ENCODE peak calls at places on chromosomes 16 and 17, in nine cellular contexts. X is suprapubic skin, G is uterus, R is body of pancreas, A is IMR-90, E is heart left ventricle, M is stomach, B is A549, Q is HepG2. J is an unnamed sample.

GRCh38 chr17:44385287-44386181 is 3.9 kb downstream of the ITGA2B start:
- DNase-seq in X (peak), G (peak), R (peak), A (peak), E (peak), M (peak), B (peak), Q (peak), J (peak)

GRCh38 chr16:12228607-12229499 is 252.3 kb downstream of the SNX29 start:
- DNase-seq in X (no peak), G (peak), R (peak), A (peak), E (peak), M (no peak), B (peak), Q (peak), J (peak)

GRCh38 chr16:66594739-66595138 is 9.8 kb upstream of the CMTM3 start:
- DNase-seq in X (no peak), G (no peak), R (no peak), A (no peak), E (no peak), M (no peak), B (no peak), Q (no peak), J (no peak)

GRCh38 chr17:46878055-46878454 is 26.7 kb downstream of the WNT9B start:
- DNase-seq in X (no peak), G (peak), R (no peak), A (no peak), E (peak), M (no peak), B (no peak), Q (no peak), J (peak)

GRCh38 chr17:77609553-77610517 is 348.7 kb upstream of the TNRC6C start:
- DNase-seq in X (peak), G (peak), R (no peak), A (no peak), E (no peak), M (no peak), B (no peak), Q (peak), J (no peak)

GRCh38 chr16:57036945-57037344 is 47.6 kb downstream of the NLRC5 start:
- DNase-seq in X (no peak), G (no peak), R (no peak), A (no peak), E (no peak), M (no peak), B (no peak), Q (no peak), J (no peak)

GRCh38 chr17:7479389-7480192 is at the start of gene ZBTB4:
- DNase-seq in X (no peak), G (peak), R (peak), A (peak), E (peak), M (peak), B (peak), Q (peak), J (no peak)

GRCh38 chr17:60392845-60393702 is 1.1 kb upstream of the USP32 start:
- DNase-seq in X (no peak), G (peak), R (peak), A (peak), E (peak), M (peak), B (peak), Q (peak), J (no peak)

GRCh38 chr17:17934796-17935195 is 37.4 kb downstream of the TOM1L2 start:
- DNase-seq in X (no peak), G (no peak), R (no peak), A (no peak), E (no peak), M (no peak), B (no peak), Q (no peak), J (no peak)

GRCh38 chr17:910503-911194 is 68.9 kb downstream of the NXN start:
- DNase-seq in X (no peak), G (no peak), R (no peak), A (no peak), E (no peak), M (no peak), B (no peak), Q (no peak), J (no peak)

GRCh38 chr17:17146791-17147406 is 59.2 kb downstream of the PLD6 start:
- DNase-seq in X (no peak), G (no peak), R (peak), A (no peak), E (no peak), M (no peak), B (peak), Q (peak), J (no peak)

GRCh38 chr17:43219001-43219400 is 7.3 kb downstream of the TMEM106A start:
- DNase-seq in X (peak), G (no peak), R (no peak), A (no peak), E (peak), M (no peak), B (no peak), Q (no peak), J (no peak)

GRCh38 chr17:46043606-46044005 is 44.6 kb downstream of the STH start:
- DNase-seq in X (no peak), G (no peak), R (no peak), A (no peak), E (no peak), M (no peak), B (no peak), Q (no peak), J (no peak)

GRCh38 chr16:79171504-79172240 is 428.9 kb downstream of the MAF start:
- DNase-seq in X (no peak), G (no peak), R (no peak), A (no peak), E (no peak), M (no peak), B (no peak), Q (no peak), J (no peak)

GRCh38 chr17:67689534-67690177 is 28.1 kb upstream of the NOL11 start:
- DNase-seq in X (no peak), G (peak), R (peak), A (peak), E (peak), M (peak), B (peak), Q (peak), J (no peak)

GRCh38 chr16:15827299-15827698 is 29.5 kb downstream of the MYH11 start:
- DNase-seq in X (no peak), G (no peak), R (no peak), A (no peak), E (no peak), M (no peak), B (no peak), Q (no peak), J (no peak)

GRCh38 chr16:87108941-87109340 is 208.3 kb downstream of the C16orf95 start:
- DNase-seq in X (no peak), G (no peak), R (no peak), A (peak), E (no peak), M (no peak), B (no peak), Q (no peak), J (peak)

GRCh38 chr16:10541396-10541795 is 39.0 kb downstream of the EMP2 start:
- DNase-seq in X (no peak), G (no peak), R (no peak), A (no peak), E (no peak), M (no peak), B (no peak), Q (no peak), J (no peak)

GRCh38 chr17:7191571-7192270 is 12.6 kb upstream of the ASGR1 start:
- DNase-seq in X (peak), G (peak), R (peak), A (peak), E (no peak), M (no peak), B (peak), Q (peak), J (no peak)

GRCh38 chr17:35944151-35944550 is 638 bp upstream of the LYZL6 start:
- DNase-seq in X (no peak), G (no peak), R (no peak), A (no peak), E (no peak), M (no peak), B (no peak), Q (no peak), J (no peak)

GRCh38 chr17:19897108-19897854 is 29.5 kb upstream of the ULK2 start:
- DNase-seq in X (no peak), G (peak), R (peak), A (no peak), E (peak), M (peak), B (no peak), Q (no peak), J (peak)

GRCh38 chr17:47810901-47811635 is 10.5 kb downstream of the OSBPL7 start:
- DNase-seq in X (peak), G (no peak), R (peak), A (no peak), E (peak), M (peak), B (no peak), Q (no peak), J (no peak)

GRCh38 chr16:51085271-51085670 is 65.8 kb downstream of the SALL1 start:
- DNase-seq in X (no peak), G (no peak), R (no peak), A (no peak), E (no peak), M (no peak), B (no peak), Q (no peak), J (no peak)

GRCh38 chr17:58611331-58611730 is 80.5 kb downstream of the TEX14 start:
- DNase-seq in X (no peak), G (no peak), R (no peak), A (no peak), E (no peak), M (no peak), B (no peak), Q (no peak), J (no peak)

GRCh38 chr17:58606934-58607333 is 84.9 kb downstream of the TEX14 start:
- DNase-seq in X (no peak), G (no peak), R (no peak), A (no peak), E (no peak), M (no peak), B (no peak), Q (no peak), J (no peak)

GRCh38 chr17:58601976-58602375 is 87.5 kb upstream of the MTMR4 start:
- DNase-seq in X (no peak), G (no peak), R (no peak), A (no peak), E (no peak), M (no peak), B (no peak), Q (no peak), J (no peak)

GRCh38 chr17:58605986-58606385 is 85.9 kb downstream of the TEX14 start:
- DNase-seq in X (no peak), G (no peak), R (no peak), A (no peak), E (no peak), M (no peak), B (no peak), Q (no peak), J (no peak)

DNA sequence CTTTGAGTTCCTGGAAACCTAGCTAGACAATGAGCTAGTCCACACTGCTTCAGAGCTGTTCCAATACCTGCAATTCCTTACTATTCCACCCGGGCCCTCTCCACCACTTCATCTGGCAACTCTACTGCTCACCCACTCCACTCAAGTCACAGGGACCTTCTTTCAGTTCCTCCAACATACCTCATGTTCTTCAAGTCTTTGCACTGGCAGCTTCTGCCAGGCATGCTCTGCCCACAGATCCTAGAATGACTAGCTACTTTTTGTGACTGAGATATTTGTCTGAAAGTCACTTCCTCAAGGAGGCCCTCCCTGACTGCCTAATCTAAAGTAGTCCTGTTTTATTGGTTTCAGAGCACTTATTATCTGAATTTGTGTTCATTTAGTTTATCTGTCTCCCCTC is 86.4 kb downstream of the TEX14 start:
- DNase-seq in X (no peak), G (no peak), R (no peak), A (no peak), E (no peak), M (no peak), B (no peak), Q (no peak), J (no peak)
- TF ChIP-seq CTCF in X (no peak), G (no peak), R (no peak), A (no peak), E (no peak), M (no peak), B (no peak), Q (no peak), J (no peak)

DNA sequence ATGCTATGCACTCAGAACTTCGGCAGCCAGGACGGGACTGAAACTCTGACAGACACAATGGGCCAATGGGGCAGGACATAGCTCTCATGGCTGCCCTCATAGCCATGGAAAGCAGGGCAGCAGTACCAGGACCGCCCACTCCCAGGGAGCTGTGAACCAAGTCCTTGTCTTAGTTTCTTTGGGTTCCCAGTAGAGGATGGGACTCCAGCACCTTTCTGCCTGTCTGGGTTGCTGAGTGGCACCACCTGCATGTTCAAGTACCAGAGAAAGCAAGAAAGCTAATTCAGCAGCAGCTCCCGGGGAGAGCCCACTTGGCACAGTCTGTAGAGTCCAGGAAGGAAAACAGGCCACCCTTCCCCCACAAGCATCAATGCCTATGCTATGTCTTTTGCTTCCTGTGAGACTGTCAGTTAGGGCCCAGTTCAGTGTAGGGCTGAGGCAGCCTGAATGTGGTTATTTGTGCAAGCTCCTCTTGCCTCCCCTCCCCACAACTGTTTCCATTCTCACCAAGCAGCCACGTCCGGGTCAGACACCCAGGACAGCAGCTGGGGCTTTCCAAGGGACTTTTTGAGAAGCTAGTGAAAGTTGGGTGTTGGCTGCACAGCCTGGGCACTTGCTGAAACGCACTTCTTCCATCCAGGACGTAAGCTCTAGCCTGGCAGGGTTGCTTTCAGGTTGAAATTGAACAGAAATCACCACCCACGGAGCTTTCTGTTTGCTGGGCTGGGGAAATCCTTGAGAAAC is 7.8 kb downstream of the SUPT4H1 start:
- DNase-seq in X (no peak), G (no peak), R (no peak), A (no peak), E (no peak), M (peak), B (no peak), Q (no peak), J (no peak)
- TF ChIP-seq POLR2A in X (no peak), G (no peak), R (no peak), A (no peak), E (no peak), M (no peak), B (no peak), Q (peak), J (no peak)

GRCh38 chr16:27232875-27233605 is 29.7 kb downstream of the KDM8 start:
- DNase-seq in X (no peak), G (no peak), R (no peak), A (no peak), E (no peak), M (no peak), B (no peak), Q (no peak), J (no peak)
- TF ChIP-seq CTCF in X (no peak), G (no peak), R (no peak), A (no peak), E (no peak), M (no peak), B (no peak), Q (no peak), J (no peak)

GRCh38 chr17:82663381-82664275 is 15.4 kb upstream of the WDR45B start:
- DNase-seq in X (no peak), G (no peak), R (no peak), A (no peak), E (no peak), M (no peak), B (no peak), Q (no peak), J (no peak)
- TF ChIP-seq POLR2A in X (no peak), G (no peak), R (no peak), A (no peak), E (no peak), M (no peak), B (no peak), Q (no peak), J (no peak)

GRCh38 chr17:49231563-49231894 is 942 bp upstream of the PHOSPHO1 start:
- DNase-seq in X (no peak), G (no peak), R (no peak), A (no peak), E (no peak), M (no peak), B (no peak), Q (no peak), J (no peak)
- TF ChIP-seq CTCF in X (no peak), G (no peak), R (no peak), A (no peak), E (no peak), M (no peak), B (no peak), Q (no peak), J (no peak)

GRCh38 chr16:9521749-9522370 is 430.4 kb downstream of the HAPSTR1 start:
- DNase-seq in X (no peak), G (no peak), R (no peak), A (no peak), E (no peak), M (no peak), B (no peak), Q (peak), J (no peak)
- TF ChIP-seq POLR2A in X (no peak), G (no peak), R (no peak), A (no peak), E (no peak), M (no peak), B (no peak), Q (no peak), J (no peak)

GRCh38 chr16:28491080-28491969 is 549 bp downstream of the CLN3 start:
- DNase-seq in X (no peak), G (peak), R (peak), A (no peak), E (peak), M (no peak), B (peak), Q (peak), J (peak)
- TF ChIP-seq CTCF in X (no peak), G (no peak), R (peak), A (peak), E (peak), M (no peak), B (no peak), Q (peak), J (no peak)

GRCh38 chr17:66301864-66302741 is at the start of gene PRKCA:
- DNase-seq in X (peak), G (peak), R (peak), A (peak), E (peak), M (peak), B (peak), Q (peak), J (peak)

GRCh38 chr17:66304304-66305174 is 2.1 kb downstream of the PRKCA start:
- DNase-seq in X (no peak), G (no peak), R (peak), A (no peak), E (no peak), M (no peak), B (peak), Q (peak), J (no peak)

GRCh38 chr17:66301418-66301863 is 972 bp upstream of the PRKCA start:
- DNase-seq in X (no peak), G (no peak), R (no peak), A (no peak), E (no peak), M (no peak), B (no peak), Q (no peak), J (no peak)

GRCh38 chr17:66300956-66301355 is 1.5 kb upstream of the PRKCA start:
- DNase-seq in X (no peak), G (no peak), R (no peak), A (no peak), E (no peak), M (no peak), B (no peak), Q (no peak), J (no peak)

GRCh38 chr17:66302761-66303626 is 581 bp downstream of the PRKCA start:
- DNase-seq in X (no peak), G (peak), R (peak), A (peak), E (peak), M (peak), B (peak), Q (peak), J (no peak)
- TF ChIP-seq POLR2A in X (no peak), G (no peak), R (no peak), A (no peak), E (no peak), M (no peak), B (no peak), Q (no peak), J (no peak)

GRCh38 chr17:75784473-75785015 is at the start of gene UNK:
- DNase-seq in X (peak), G (peak), R (peak), A (peak), E (peak), M (peak), B (peak), Q (peak), J (peak)

GRCh38 chr17:75785016-75785769 is 587 bp downstream of the UNK start:
- DNase-seq in X (peak), G (peak), R (peak), A (peak), E (peak), M (peak), B (peak), Q (peak), J (peak)

GRCh38 chr17:75785770-75786538 is 1.3 kb downstream of the UNK start:
- DNase-seq in X (peak), G (no peak), R (no peak), A (peak), E (no peak), M (no peak), B (no peak), Q (no peak), J (no peak)

GRCh38 chr17:75783069-75783783 is 1.4 kb upstream of the UNK start:
- DNase-seq in X (no peak), G (no peak), R (no peak), A (peak), E (no peak), M (no peak), B (no peak), Q (peak), J (no peak)

GRCh38 chr17:75783803-75784472 is 668 bp upstream of the UNK start:
- DNase-seq in X (peak), G (peak), R (peak), A (no peak), E (no peak), M (peak), B (no peak), Q (no peak), J (peak)
- TF ChIP-seq CTCF in X (no peak), G (no peak), R (no peak), A (no peak), E (no peak), M (no peak), B (no peak), Q (no peak), J (no peak)

J was measured in lower leg skin.